ENCODE peak calls at places on chromosomes 11 and 22, in four cellular contexts. One of them, this sample, is unnamed.

GRCh38 chr11:7495997-7496545 is 10.8 kb downstream of the OLFML1 start:
- DNase-seq in stimulated activated CD8-positive, alpha-beta memory T cell treated with anti-CD3 and anti-CD28 coated beads, Interleukin-7, amount 100 ng/mL, for 1 hour: no peak
- DNase-seq in CD8-positive, alpha-beta T cell: no peak
- DNase-seq in NCI-H1092: no peak
- DNase-seq in this sample: no peak

GRCh38 chr11:69773626-69774353 is 1.4 kb downstream of the FGF4 start:
- DNase-seq in CD8-positive, alpha-beta T cell: no peak
- DNase-seq in stimulated activated CD8-positive, alpha-beta memory T cell treated with anti-CD3 and anti-CD28 coated beads, Interleukin-7, amount 100 ng/mL, for 1 hour: no peak
- DNase-seq in NCI-H1092: no peak
- DNase-seq in this sample: no peak

GRCh38 chr11:113006916-113007445 is 45.8 kb downstream of the NCAM1 start:
- DNase-seq in NCI-H1092: no peak
- DNase-seq in stimulated activated CD8-positive, alpha-beta memory T cell treated with anti-CD3 and anti-CD28 coated beads, Interleukin-7, amount 100 ng/mL, for 1 hour: no peak
- DNase-seq in CD8-positive, alpha-beta T cell: no peak
- DNase-seq in this sample: no peak

GRCh38 chr11:110711776-110712642 is at the start of gene ARHGAP20:
- DNase-seq in stimulated activated CD8-positive, alpha-beta memory T cell treated with anti-CD3 and anti-CD28 coated beads, Interleukin-7, amount 100 ng/mL, for 1 hour: no peak
- DNase-seq in CD8-positive, alpha-beta T cell: no peak
- DNase-seq in NCI-H1092: peak; percentile 74
- DNase-seq in this sample: peak; percentile 10

GRCh38 chr11:133934599-133935550 is 21.9 kb downstream of the IGSF9B start:
- DNase-seq in CD8-positive, alpha-beta T cell: no peak
- DNase-seq in NCI-H1092: no peak
- DNase-seq in stimulated activated CD8-positive, alpha-beta memory T cell treated with anti-CD3 and anti-CD28 coated beads, Interleukin-7, amount 100 ng/mL, for 1 hour: no peak
- DNase-seq in this sample: no peak

GRCh38 chr11:104995001-104995408 is 26.6 kb upstream of the CASP4 start:
- DNase-seq in stimulated activated CD8-positive, alpha-beta memory T cell treated with anti-CD3 and anti-CD28 coated beads, Interleukin-7, amount 100 ng/mL, for 1 hour: no peak
- DNase-seq in NCI-H1092: peak; percentile 82
- DNase-seq in CD8-positive, alpha-beta T cell: no peak
- DNase-seq in this sample: no peak

GRCh38 chr11:11528986-11529385 is 92.8 kb downstream of the GALNT18 start:
- DNase-seq in stimulated activated CD8-positive, alpha-beta memory T cell treated with anti-CD3 and anti-CD28 coated beads, Interleukin-7, amount 100 ng/mL, for 1 hour: no peak
- DNase-seq in CD8-positive, alpha-beta T cell: no peak
- DNase-seq in NCI-H1092: no peak
- DNase-seq in this sample: no peak

GRCh38 chr11:84894666-84895065 is 732.5 kb downstream of the DLG2 start:
- DNase-seq in NCI-H1092: no peak
- DNase-seq in CD8-positive, alpha-beta T cell: no peak
- DNase-seq in stimulated activated CD8-positive, alpha-beta memory T cell treated with anti-CD3 and anti-CD28 coated beads, Interleukin-7, amount 100 ng/mL, for 1 hour: no peak
- DNase-seq in this sample: no peak

GRCh38 chr11:17014774-17015638 is 792 bp upstream of the PLEKHA7 start:
- DNase-seq in CD8-positive, alpha-beta T cell: no peak
- DNase-seq in stimulated activated CD8-positive, alpha-beta memory T cell treated with anti-CD3 and anti-CD28 coated beads, Interleukin-7, amount 100 ng/mL, for 1 hour: no peak
- DNase-seq in NCI-H1092: peak; percentile 44
- DNase-seq in this sample: peak; percentile 36

GRCh38 chr11:9758676-9759518 is 95.0 kb downstream of the SWAP70 start:
- DNase-seq in CD8-positive, alpha-beta T cell: no peak
- DNase-seq in stimulated activated CD8-positive, alpha-beta memory T cell treated with anti-CD3 and anti-CD28 coated beads, Interleukin-7, amount 100 ng/mL, for 1 hour: no peak
- DNase-seq in NCI-H1092: no peak
- DNase-seq in this sample: peak; percentile 29

GRCh38 chr11:71173709-71174108 is 78.7 kb downstream of the SHANK2 start:
- DNase-seq in NCI-H1092: no peak
- DNase-seq in CD8-positive, alpha-beta T cell: no peak
- DNase-seq in stimulated activated CD8-positive, alpha-beta memory T cell treated with anti-CD3 and anti-CD28 coated beads, Interleukin-7, amount 100 ng/mL, for 1 hour: no peak
- DNase-seq in this sample: no peak

GRCh38 chr11:10326080-10326964 is 21.4 kb downstream of the ADM start:
- DNase-seq in CD8-positive, alpha-beta T cell: no peak
- DNase-seq in stimulated activated CD8-positive, alpha-beta memory T cell treated with anti-CD3 and anti-CD28 coated beads, Interleukin-7, amount 100 ng/mL, for 1 hour: no peak
- DNase-seq in NCI-H1092: no peak
- DNase-seq in this sample: no peak

GRCh38 chr11:122163420-122163819 is 47.4 kb upstream of the BLID start:
- DNase-seq in stimulated activated CD8-positive, alpha-beta memory T cell treated with anti-CD3 and anti-CD28 coated beads, Interleukin-7, amount 100 ng/mL, for 1 hour: no peak
- DNase-seq in CD8-positive, alpha-beta T cell: no peak
- DNase-seq in NCI-H1092: no peak
- DNase-seq in this sample: no peak

GRCh38 chr11:128179512-128179911 is 407.8 kb downstream of the ETS1 start:
- DNase-seq in stimulated activated CD8-positive, alpha-beta memory T cell treated with anti-CD3 and anti-CD28 coated beads, Interleukin-7, amount 100 ng/mL, for 1 hour: no peak
- DNase-seq in NCI-H1092: no peak
- DNase-seq in CD8-positive, alpha-beta T cell: no peak
- DNase-seq in this sample: no peak

GRCh38 chr22:42202669-42203068 is 67.8 kb downstream of the TCF20 start:
- DNase-seq in NCI-H1092: no peak
- DNase-seq in stimulated activated CD8-positive, alpha-beta memory T cell treated with anti-CD3 and anti-CD28 coated beads, Interleukin-7, amount 100 ng/mL, for 1 hour: peak; percentile 14
- DNase-seq in CD8-positive, alpha-beta T cell: no peak
- DNase-seq in this sample: peak; percentile 83

GRCh38 chr11:123454060-123454651 is 24.1 kb downstream of the GRAMD1B start:
- DNase-seq in stimulated activated CD8-positive, alpha-beta memory T cell treated with anti-CD3 and anti-CD28 coated beads, Interleukin-7, amount 100 ng/mL, for 1 hour: no peak
- DNase-seq in CD8-positive, alpha-beta T cell: no peak
- DNase-seq in NCI-H1092: no peak
- DNase-seq in this sample: peak; percentile 47

GRCh38 chr11:4018641-4019040 is 76.0 kb upstream of the RRM1 start:
- DNase-seq in CD8-positive, alpha-beta T cell: no peak
- DNase-seq in NCI-H1092: no peak
- DNase-seq in stimulated activated CD8-positive, alpha-beta memory T cell treated with anti-CD3 and anti-CD28 coated beads, Interleukin-7, amount 100 ng/mL, for 1 hour: no peak
- DNase-seq in this sample: no peak

GRCh38 chr22:25759825-25760231 is 17.8 kb downstream of the MYO18B start:
- DNase-seq in NCI-H1092: no peak
- DNase-seq in stimulated activated CD8-positive, alpha-beta memory T cell treated with anti-CD3 and anti-CD28 coated beads, Interleukin-7, amount 100 ng/mL, for 1 hour: no peak
- DNase-seq in CD8-positive, alpha-beta T cell: no peak
- DNase-seq in this sample: no peak

GRCh38 chr11:64863381-64864060 is 14.9 kb downstream of the EHD1 start:
- DNase-seq in NCI-H1092: no peak
- DNase-seq in stimulated activated CD8-positive, alpha-beta memory T cell treated with anti-CD3 and anti-CD28 coated beads, Interleukin-7, amount 100 ng/mL, for 1 hour: no peak
- DNase-seq in CD8-positive, alpha-beta T cell: no peak
- DNase-seq in this sample: no peak

GRCh38 chr11:99614353-99614752 is 593.6 kb downstream of the CNTN5 start:
- DNase-seq in CD8-positive, alpha-beta T cell: no peak
- DNase-seq in NCI-H1092: no peak
- DNase-seq in stimulated activated CD8-positive, alpha-beta memory T cell treated with anti-CD3 and anti-CD28 coated beads, Interleukin-7, amount 100 ng/mL, for 1 hour: no peak
- DNase-seq in this sample: no peak

GRCh38 chr11:93663021-93663420 is 1.5 kb downstream of the CEP295 start:
- DNase-seq in CD8-positive, alpha-beta T cell: no peak
- DNase-seq in NCI-H1092: no peak
- DNase-seq in stimulated activated CD8-positive, alpha-beta memory T cell treated with anti-CD3 and anti-CD28 coated beads, Interleukin-7, amount 100 ng/mL, for 1 hour: no peak
- DNase-seq in this sample: no peak